ENCODE peak calls at places on chromosome 19, in nine cellular contexts. S is IMR-90, U is astrocyte, T is HepG2, B is fibroblast of lung, C is SK-N-SH, E is keratinocyte, J is MM.1S, N is PC-3. R is an unnamed sample. For H3K4me1, the result is how much of the 10 kb centered on the place peaks cover.

GRCh38 chr19:58335630-58336029 is 8.8 kb downstream of the ZSCAN22 start:
- DNase-seq in S (no peak), C (no peak), T (no peak), N (no peak), U (no peak), B (no peak), J (no peak), E (no peak), R (no peak)

GRCh38 chr19:15457701-15458484 is 6.5 kb downstream of the RASAL3 start:
- DNase-seq in T (no peak), E (no peak), U (no peak), B (no peak), C (no peak), N (no peak), S (no peak), J (no peak), R (no peak)

GRCh38 chr19:43362745-43363144 is 9.3 kb downstream of the CD177 start:
- DNase-seq in C (no peak), B (no peak), U (no peak), J (no peak), N (no peak), E (no peak), S (no peak), T (no peak), R (no peak)

GRCh38 chr19:53132231-53132991 is at the start of gene ZNF415:
- DNase-seq in T (no peak), E (peak), S (peak), U (peak), B (peak), N (peak), C (peak), J (no peak), R (peak)

GRCh38 chr19:19062454-19063182 is 1.2 kb upstream of the SLC25A42 start:
- DNase-seq in N (peak), U (peak), E (no peak), T (peak), J (peak), C (no peak), B (peak), S (peak), R (peak)

GRCh38 chr19:55638864-55639359 is 1.9 kb upstream of the ZNF580 start:
- DNase-seq in T (peak), S (peak), E (no peak), B (peak), U (no peak), J (peak), N (peak), C (peak), R (peak)

GRCh38 chr19:46271488-46272197 is 25.2 kb upstream of the HIF3A start:
- DNase-seq in C (no peak), S (peak), J (no peak), T (no peak), N (peak), U (peak), E (no peak), B (no peak), R (peak)

GRCh38 chr19:38617764-38618589 is at the start of gene MAP4K1:
- DNase-seq in B (no peak), E (no peak), S (no peak), N (no peak), C (no peak), T (no peak), J (peak), U (no peak), R (no peak)

GRCh38 chr19:47891923-47892666 is 6.0 kb upstream of the SULT2A1 start:
- DNase-seq in E (no peak), J (no peak), S (no peak), U (peak), N (no peak), C (no peak), T (peak), B (no peak), R (no peak)

GRCh38 chr19:35066691-35067563 is 25.4 kb downstream of the HPN start:
- DNase-seq in C (peak), N (peak), U (peak), E (peak), B (peak), T (peak), S (peak), J (peak), R (peak)
- H3K9ac ChIP-seq in C (no peak), N (no peak), U (no peak), E (no peak), B (no peak), T (no peak), S (no peak), J (no peak), R (no peak)

GRCh38 chr19:1211494-1212234 is 6.1 kb downstream of the STK11 start:
- DNase-seq in U (peak), S (no peak), C (no peak), J (no peak), E (no peak), B (no peak), N (no peak), T (no peak), R (no peak)
- H3K4me1 ChIP-seq in U (half or more), S (under half), C (under half), J (under half), E (half or more), B (under half), N (under half), T (under half), R (half or more)

GRCh38 chr19:30557927-30558557 is 185.9 kb downstream of the ZNF536 start:
- DNase-seq in N (no peak), J (no peak), E (no peak), C (no peak), T (no peak), B (no peak), S (no peak), U (no peak), R (no peak)

GRCh38 chr19:30557212-30557611 is 185.0 kb downstream of the ZNF536 start:
- DNase-seq in S (no peak), B (no peak), E (no peak), U (no peak), J (no peak), N (peak), T (no peak), C (no peak), R (no peak)

GRCh38 chr19:30556230-30556711 is 184.1 kb downstream of the ZNF536 start:
- DNase-seq in B (no peak), S (no peak), U (no peak), C (no peak), J (no peak), N (no peak), T (no peak), E (no peak), R (no peak)

GRCh38 chr19:30559446-30559845 is 187.3 kb downstream of the ZNF536 start:
- DNase-seq in S (no peak), T (no peak), J (no peak), E (no peak), N (no peak), U (no peak), B (no peak), C (no peak), R (no peak)

DNA sequence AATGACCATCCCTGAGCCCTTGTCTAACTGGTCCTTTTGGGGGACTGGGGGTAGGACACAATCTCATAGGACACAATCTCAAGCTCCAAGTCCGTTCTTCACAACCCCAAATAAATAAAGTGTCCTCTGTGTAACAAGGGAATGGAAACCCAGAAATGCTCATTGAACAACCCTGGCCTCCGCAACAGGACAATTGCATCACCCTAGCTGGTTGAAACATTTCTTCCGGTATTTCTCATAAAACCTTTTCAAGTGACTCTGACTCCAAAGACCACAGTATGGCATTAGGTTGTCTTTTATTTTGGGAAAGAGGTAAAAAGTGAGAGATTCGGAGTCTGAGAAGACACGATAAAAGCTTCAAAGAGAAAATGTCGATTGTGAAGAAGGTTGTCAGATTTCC is 186.6 kb downstream of the ZNF536 start:
- DNase-seq in T (no peak), N (no peak), E (no peak), J (no peak), U (no peak), B (no peak), C (no peak), S (no peak), R (no peak)
- H3K9ac ChIP-seq in T (no peak), N (no peak), E (no peak), J (no peak), U (no peak), B (no peak), C (no peak), S (no peak), R (no peak)

GRCh38 chr19:11187409-11187808 is 9.9 kb downstream of the KANK2 start:
- DNase-seq in U (no peak), T (no peak), E (no peak), S (no peak), B (no peak), N (no peak), J (no peak), C (no peak), R (no peak)
- H3K4me1 ChIP-seq in U (under half), T (under half), E (under half), S (under half), B (under half), N (under half), J (under half), C (under half), R (under half)

R was measured in adipocyte.